ENCODE peak calls at places on chromosomes 3 and 15, in five cellular contexts. Z is NB4, F is ovary, Y is glutamatergic neuron, I is astrocyte of the spinal cord. U is an unnamed sample.
A peak's percentile ranks its signal among the peaks of the same experiment; 100 is the strongest.

GRCh38 chr15:29348308-29348914 is 78.8 kb upstream of the NSMCE3 start:
- DNase-seq in Z (no peak), F (no peak), Y (no peak), I (no peak), U (no peak)

GRCh38 chr15:80160570-80161156 is 7.9 kb downstream of the FAH start:
- DNase-seq in Z (peak; percentile 98), F (no peak), Y (no peak), I (peak; percentile 85), U (peak; percentile 77)

GRCh38 chr3:149581681-149582349 is 76.0 kb downstream of the WWTR1 start:
- DNase-seq in Z (no peak), F (no peak), Y (peak; percentile 17), I (peak; percentile 89), U (peak; percentile 84)

GRCh38 chr15:40450047-40450446 is 9.3 kb downstream of the BAHD1 start:
- DNase-seq in Z (peak; percentile 31), F (no peak), Y (no peak), I (no peak), U (no peak)

GRCh38 chr3:54307616-54308180 is 185.3 kb downstream of the CACNA2D3 start:
- DNase-seq in Z (no peak), F (no peak), Y (no peak), I (no peak), U (no peak)

GRCh38 chr15:94671845-94672524 is 440.6 kb downstream of the MCTP2 start:
- DNase-seq in Z (no peak), F (peak; percentile 37), Y (peak; percentile 31), I (peak; percentile 62), U (peak; percentile 94)

GRCh38 chr3:115989927-115990326 is 366.6 kb downstream of the GAP43 start:
- DNase-seq in Z (no peak), F (no peak), Y (no peak), I (peak; percentile 75), U (no peak)

GRCh38 chr3:133821767-133822638 is 16.4 kb downstream of the SRPRB start:
- DNase-seq in Z (no peak), F (peak; percentile 35), Y (no peak), I (peak; percentile 71), U (peak; percentile 44)

GRCh38 chr15:32844118-32844711 is 126.4 kb downstream of the GREM1 start:
- DNase-seq in Z (peak; percentile 30), F (no peak), Y (no peak), I (peak; percentile 65), U (peak; percentile 51)

GRCh38 chr3:24377218-24377993 is 117.2 kb downstream of the THRB start:
- DNase-seq in Z (peak; percentile 4), F (no peak), Y (no peak), I (no peak), U (no peak)

GRCh38 chr3:147378186-147378503 is 28.2 kb downstream of the ZIC4 start:
- DNase-seq in Z (no peak), F (no peak), Y (no peak), I (no peak), U (no peak)

GRCh38 chr3:134369861-134370596 is 4.2 kb downstream of the AMOTL2 start:
- DNase-seq in Z (no peak), F (no peak), Y (no peak), I (no peak), U (peak; percentile 59)

GRCh38 chr3:10286596-10287295 is 6.0 kb downstream of the GHRL start:
- DNase-seq in Z (no peak), F (no peak), Y (no peak), I (peak; percentile 83), U (peak; percentile 77)

GRCh38 chr15:33866101-33866737 is 102.1 kb upstream of the CHRM5 start:
- DNase-seq in Z (no peak), F (no peak), Y (no peak), I (no peak), U (peak; percentile 9)

DNA sequence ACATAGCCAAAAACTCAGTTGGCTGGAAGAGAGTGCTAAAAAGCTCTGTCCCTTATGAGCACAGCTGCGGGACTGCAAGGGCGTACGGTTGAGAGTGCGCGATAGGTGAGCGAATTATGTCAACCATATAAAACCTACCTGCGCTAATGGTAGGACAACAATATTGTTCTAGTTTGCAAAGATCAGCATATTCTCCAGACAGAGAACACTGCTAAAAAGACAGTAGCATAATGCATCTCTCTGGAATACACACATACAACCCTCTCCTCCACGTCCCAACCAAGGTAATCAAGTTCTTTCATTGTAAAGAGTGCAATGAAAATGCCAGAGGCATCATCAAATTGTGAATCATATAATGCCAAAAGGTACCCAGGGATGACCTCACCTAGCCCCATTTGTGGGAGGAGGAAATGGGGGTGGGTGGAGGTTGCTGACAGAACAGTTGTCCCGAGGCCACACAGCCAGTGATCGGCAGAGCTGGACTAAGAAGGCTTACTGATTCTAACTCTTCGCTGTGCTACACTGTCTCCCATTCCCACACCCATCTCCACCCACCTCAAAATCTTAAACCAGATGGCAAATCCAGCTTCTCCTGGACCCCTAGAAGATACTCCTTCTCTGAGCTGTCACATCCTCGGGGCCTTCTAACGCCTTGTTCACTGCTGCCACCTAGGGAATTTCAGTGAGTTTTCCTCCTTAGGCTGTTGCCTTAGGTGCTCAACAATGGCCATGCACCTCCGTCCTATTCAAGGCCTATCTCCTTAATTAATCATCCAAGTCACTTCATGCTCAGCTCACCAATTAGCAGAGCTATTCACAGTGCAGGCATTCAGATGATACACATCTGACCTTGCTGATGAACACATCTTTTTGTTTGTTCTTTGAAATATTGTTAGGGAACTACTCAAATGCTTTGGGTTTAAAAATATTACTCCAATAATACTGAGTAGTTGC is 60.7 kb downstream of the RPL22L1 start:
- DNase-seq in Z (peak; percentile 54), F (no peak), Y (no peak), I (peak; percentile 81), U (peak; percentile 81)
- TF ChIP-seq CTCF in Z (peak; percentile 46), F (no peak), Y (peak; percentile 23), I (peak; percentile 75), U (peak; percentile 68)

GRCh38 chr3:12601072-12601471 is 44.2 kb downstream of the MKRN2 start:
- DNase-seq in Z (no peak), F (no peak), Y (no peak), I (no peak), U (no peak)
- TF ChIP-seq CTCF in Z (no peak), F (no peak), Y (no peak), I (no peak), U (no peak)

GRCh38 chr15:74133071-74133702 is 2.8 kb downstream of the ISLR2 start:
- DNase-seq in Z (no peak), F (no peak), Y (no peak), I (no peak), U (no peak)
- TF ChIP-seq CTCF in Z (no peak), F (no peak), Y (no peak), I (no peak), U (no peak)

GRCh38 chr15:71252036-71252898 is 137.0 kb downstream of the THSD4 start:
- DNase-seq in Z (no peak), F (no peak), Y (no peak), I (no peak), U (peak; percentile 58)
- TF ChIP-seq CTCF in Z (no peak), F (no peak), Y (no peak), I (no peak), U (no peak)

GRCh38 chr3:127287840-127288239 is at the start of gene PRR20G:
- DNase-seq in Z (no peak), F (no peak), Y (no peak), I (no peak), U (no peak)

GRCh38 chr3:127288343-127288742 is 497 bp upstream of the PRR20G start:
- DNase-seq in Z (no peak), F (no peak), Y (no peak), I (no peak), U (no peak)

GRCh38 chr3:127291114-127291513 is 3.3 kb upstream of the PRR20G start:
- DNase-seq in Z (no peak), F (no peak), Y (no peak), I (no peak), U (no peak)

GRCh38 chr3:127289646-127290575 is 2.1 kb upstream of the PRR20G start:
- DNase-seq in Z (no peak), F (no peak), Y (no peak), I (peak; percentile 4), U (no peak)

GRCh38 chr3:127288921-127289645 is 1.2 kb upstream of the PRR20G start:
- DNase-seq in Z (peak; percentile 31), F (no peak), Y (no peak), I (no peak), U (no peak)
- TF ChIP-seq CTCF in Z (no peak), F (no peak), Y (no peak), I (no peak), U (no peak)